ENCODE peak calls at places on chromosomes 2 and 18, in seven cellular contexts. Z is H9, Y is IMR-90, E is neuronal stem cell, R is trophoblast cell, V is H1, Q is mesenchymal stem cell. J is an unnamed sample.

GRCh38 chr2:158999458-158999857 is 31.0 kb downstream of the TANC1 start:
- DNase-seq in E (no peak), Y (peak; percentile 83), Z (no peak), R (no peak), V (no peak), Q (peak; percentile 83), J (no peak)

GRCh38 chr2:45494275-45494977 is 116.6 kb downstream of the SRBD1 start:
- DNase-seq in Q (peak; percentile 63), E (peak; percentile 54), R (peak; percentile 78), Z (no peak), Y (peak; percentile 79), V (no peak), J (peak; percentile 65)

GRCh38 chr2:215830313-215830712 is 183.0 kb downstream of the MREG start:
- DNase-seq in Z (no peak), Y (peak; percentile 67), Q (peak; percentile 53), E (no peak), V (no peak), R (peak; percentile 83), J (no peak)

GRCh38 chr2:100959225-100959880 is 42.7 kb upstream of the RPL31 start:
- DNase-seq in V (no peak), Y (peak; percentile 45), R (peak; percentile 45), Q (no peak), Z (no peak), E (no peak), J (no peak)

GRCh38 chr2:27730980-27731691 is 40.4 kb upstream of the MRPL33 start:
- DNase-seq in Q (no peak), R (no peak), Z (no peak), V (no peak), E (no peak), Y (no peak), J (no peak)

GRCh38 chr2:223100061-223100511 is 48.1 kb downstream of the KCNE4 start:
- DNase-seq in Z (no peak), V (no peak), Y (peak; percentile 77), E (no peak), R (no peak), Q (peak; percentile 86), J (peak; percentile 13)

GRCh38 chr2:8605350-8606065 is 76.3 kb upstream of the ID2 start:
- DNase-seq in R (no peak), Q (peak; percentile 80), Y (peak; percentile 85), V (no peak), E (no peak), Z (no peak), J (no peak)

GRCh38 chr2:209321076-209321475 is 102.8 kb upstream of the MAP2 start:
- DNase-seq in Z (no peak), Q (no peak), E (no peak), Y (peak; percentile 41), V (no peak), R (no peak), J (no peak)

GRCh38 chr2:68318686-68319396 is 908 bp downstream of the CNRIP1 start:
- DNase-seq in Q (peak; percentile 52), Y (no peak), E (peak; percentile 5), Z (peak; percentile 30), V (no peak), R (no peak), J (no peak)

GRCh38 chr2:222693837-222694236 is 22.4 kb downstream of the MOGAT1 start:
- DNase-seq in V (no peak), E (no peak), R (peak; percentile 56), Y (no peak), Q (peak; percentile 46), Z (no peak), J (peak; percentile 58)

GRCh38 chr18:78603584-78603983 is 376.0 kb upstream of the SALL3 start:
- DNase-seq in Q (no peak), E (no peak), R (no peak), Y (no peak), Z (no peak), V (no peak), J (no peak)

GRCh38 chr2:66431840-66432511 is 2.9 kb upstream of the MEIS1 start:
- DNase-seq in Q (peak; percentile 42), Z (no peak), R (peak; percentile 46), V (no peak), Y (no peak), E (no peak), J (peak; percentile 39)

GRCh38 chr2:240602266-240603050 is 15.9 kb downstream of the CAPN10 start:
- DNase-seq in V (no peak), E (no peak), R (no peak), Z (no peak), Y (no peak), Q (no peak), J (no peak)
- H3K4me1 ChIP-seq in V (no peaks in the 10 kb centered on the region), E (no peaks in the 10 kb centered on the region), R (no peaks in the 10 kb centered on the region), Z (no peaks in the 10 kb centered on the region), Y (no peaks in the 10 kb centered on the region), Q (peaks cover 12% of the 10 kb centered on the region), J (no peaks in the 10 kb centered on the region)

GRCh38 chr2:226615891-226616290 is 183.7 kb downstream of the IRS1 start:
- DNase-seq in E (no peak), V (no peak), Z (no peak), Y (no peak), Q (no peak), R (no peak), J (no peak)

GRCh38 chr2:226611196-226611943 is 188.2 kb downstream of the IRS1 start:
- DNase-seq in Q (no peak), Z (no peak), E (no peak), R (peak; percentile 27), Y (no peak), V (no peak), J (no peak)

GRCh38 chr2:226609361-226609760 is 190.3 kb downstream of the IRS1 start:
- DNase-seq in Y (peak; percentile 96), E (no peak), Q (peak; percentile 73), Z (no peak), V (no peak), R (peak; percentile 37), J (no peak)

GRCh38 chr2:226608393-226608955 is 191.1 kb downstream of the IRS1 start:
- DNase-seq in V (no peak), R (no peak), Z (no peak), Y (no peak), E (no peak), Q (no peak), J (no peak)

DNA sequence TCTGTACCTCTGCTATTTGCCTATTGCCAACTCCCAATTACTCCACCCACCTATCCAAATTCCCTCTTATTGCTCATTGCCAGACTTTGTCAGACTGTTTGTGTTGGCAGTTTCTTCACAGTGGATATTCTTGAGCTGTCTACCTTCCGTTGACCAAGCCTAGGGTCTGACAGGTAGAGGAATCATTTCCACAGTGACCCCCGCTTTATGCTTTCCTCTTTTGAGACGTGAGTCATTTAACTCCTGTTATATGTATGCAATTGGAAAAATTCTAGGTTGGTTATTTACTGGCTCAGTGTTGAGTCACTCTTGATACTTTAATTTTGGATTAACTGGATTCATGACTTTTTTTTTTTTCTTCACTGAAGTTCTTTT is 187.7 kb downstream of the IRS1 start:
- DNase-seq in Q (no peak), Z (no peak), Y (peak; percentile 79), R (no peak), V (no peak), E (no peak), J (no peak)
- H2AK5ac ChIP-seq in Q (no peak overlapping the region), Z (no peak overlapping the region), Y (peak overlapping the region; percentile 64), R (no peak overlapping the region), V (no peak overlapping the region), E (no peak overlapping the region), J (no peak overlapping the region)

DNA sequence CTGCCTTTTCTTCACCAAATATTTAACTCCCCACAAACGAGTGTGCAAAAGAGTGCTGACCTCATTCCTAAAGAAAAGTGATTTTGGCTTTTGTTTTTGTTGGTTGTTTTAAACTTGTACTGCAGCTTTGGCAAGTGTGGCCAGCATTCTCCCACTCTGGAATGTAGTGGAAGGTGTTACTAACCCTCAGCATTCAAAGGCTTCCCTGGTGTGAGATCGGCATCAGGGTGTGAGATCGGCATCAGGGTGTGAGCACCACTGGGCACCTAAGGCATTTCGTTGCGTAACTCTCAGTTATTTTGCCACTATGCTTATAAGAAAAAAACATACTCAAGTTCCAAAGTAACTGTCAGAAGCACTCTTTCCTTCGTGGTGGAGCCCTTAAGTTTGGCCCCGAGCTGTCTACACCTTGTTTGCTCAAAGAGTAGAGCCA is 1.7 kb downstream of the CYBRD1 start:
- DNase-seq in E (no peak), Z (no peak), R (peak; percentile 97), Y (peak; percentile 25), V (no peak), Q (no peak), J (peak; percentile 88)
- H3K27me3 ChIP-seq in E (no peaks in the 10 kb centered on the region), Z (no peaks in the 10 kb centered on the region), R (peaks cover 20% of the 10 kb centered on the region), Y (no peaks in the 10 kb centered on the region), V (no peaks in the 10 kb centered on the region), Q (no peaks in the 10 kb centered on the region), J (no peaks in the 10 kb centered on the region)

GRCh38 chr2:80329491-80329890 is 24.9 kb upstream of the LRRTM1 start:
- DNase-seq in R (no peak), Q (no peak), E (no peak), V (no peak), Z (no peak), Y (no peak), J (no peak)
- H3K4me1 ChIP-seq in R (no peaks in the 10 kb centered on the region), Q (no peaks in the 10 kb centered on the region), E (no peaks in the 10 kb centered on the region), V (peaks cover 11% of the 10 kb centered on the region), Z (peaks cover 10% of the 10 kb centered on the region), Y (no peaks in the 10 kb centered on the region), J (peaks cover 12% of the 10 kb centered on the region)

GRCh38 chr2:221533299-221533698 is 38.8 kb downstream of the EPHA4 start:
- DNase-seq in V (no peak), Q (no peak), Z (no peak), Y (no peak), E (no peak), R (no peak), J (no peak)
- H2AK5ac ChIP-seq in V (no peak overlapping the region), Q (no peak overlapping the region), Z (no peak overlapping the region), Y (no peak overlapping the region), E (no peak overlapping the region), R (no peak overlapping the region), J (no peak overlapping the region)

DNA sequence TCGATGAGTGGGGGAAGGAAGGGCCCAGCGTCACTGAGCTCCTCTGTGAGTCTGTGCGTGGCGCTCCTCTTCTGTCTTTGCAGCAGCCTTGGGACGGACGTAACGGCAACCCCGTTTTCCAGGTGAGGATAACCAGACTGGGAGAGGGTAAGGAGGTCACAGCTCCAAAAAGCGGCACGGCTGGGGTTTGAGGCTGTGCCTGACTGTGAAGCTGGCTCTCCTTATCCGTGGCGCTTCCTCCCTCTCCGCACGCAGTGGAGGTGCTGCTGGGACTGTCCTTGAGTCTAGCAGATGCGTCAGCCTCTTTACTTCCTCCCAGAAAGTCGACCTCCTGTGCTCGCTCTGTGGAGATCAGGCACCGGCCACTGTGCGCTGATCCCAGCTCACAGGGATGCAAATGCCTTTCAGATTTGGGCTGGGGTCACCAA is 29.9 kb upstream of the E2F6 start:
- DNase-seq in Y (no peak), R (no peak), Z (peak; percentile 59), V (no peak), Q (peak; percentile 50), E (no peak), J (peak; percentile 82)
- H3K27me3 ChIP-seq in Y (peaks cover 56% of the 10 kb centered on the region), R (no peaks in the 10 kb centered on the region), Z (no peaks in the 10 kb centered on the region), V (no peaks in the 10 kb centered on the region), Q (peaks cover 41% of the 10 kb centered on the region), E (no peaks in the 10 kb centered on the region), J (no peaks in the 10 kb centered on the region)

J was measured in mesendoderm.